ENCODE peak calls at places on chromosomes 4 and X, in eight cellular contexts. C is NCI-H510A treated with DMSO at 0.1 percent for 48 hours, R is thoracic aorta, X is SJSA1, Y is body of pancreas, F is activated T-cell treated with anti-CD3 and anti-CD28 coated beads for 1 hour, S is naive B cell, B is neuronal stem cell. G is an unnamed sample.

GRCh38 chrX:6614516-6614915 is 79.6 kb upstream of the VCX3A start:
- DNase-seq in B (no peak), F (no peak), S (no peak), Y (no peak), C (no peak), R (no peak), X (no peak), G (no peak)

GRCh38 chr4:117357422-117357821 is 272.0 kb upstream of the TRAM1L1 start:
- DNase-seq in F (no peak), S (no peak), B (no peak), Y (no peak), C (no peak), R (no peak), X (no peak), G (no peak)

GRCh38 chrX:10416424-10416823 is 204.0 kb downstream of the MID1 start:
- DNase-seq in F (no peak), C (no peak), R (no peak), X (no peak), Y (no peak), B (no peak), S (no peak), G (no peak)

GRCh38 chr4:139454646-139455045 is 725 bp downstream of the RAB33B start:
- DNase-seq in S (peak), Y (no peak), R (no peak), X (no peak), B (no peak), F (no peak), C (no peak), G (no peak)

GRCh38 chr4:128725405-128725804 is 84.1 kb upstream of the JADE1 start:
- DNase-seq in X (no peak), Y (peak), B (no peak), S (no peak), R (no peak), C (no peak), F (no peak), G (no peak)

GRCh38 chr4:153522800-153523089 is 56.6 kb downstream of the TMEM131L start:
- DNase-seq in S (no peak), Y (no peak), B (no peak), R (no peak), X (no peak), F (no peak), C (no peak), G (no peak)

GRCh38 chr4:83285022-83285387 is 407 bp upstream of the COQ2 start:
- DNase-seq in S (peak), Y (no peak), R (no peak), X (no peak), B (no peak), C (peak), F (no peak), G (no peak)

GRCh38 chr4:119303587-119304305 is 18.2 kb downstream of the FABP2 start:
- DNase-seq in B (no peak), S (no peak), Y (no peak), X (no peak), R (no peak), F (no peak), C (no peak), G (no peak)

GRCh38 chr4:16032871-16033505 is 50.8 kb downstream of the PROM1 start:
- DNase-seq in B (peak), Y (no peak), C (no peak), F (no peak), S (no peak), R (no peak), X (no peak), G (no peak)

GRCh38 chr4:173527103-173527876 is 2.7 kb downstream of the HAND2 start:
- DNase-seq in R (no peak), B (no peak), Y (no peak), X (no peak), C (no peak), F (no peak), S (no peak), G (no peak)

GRCh38 chrX:46408553-46409407 is 136.4 kb downstream of the ZNF674 start:
- DNase-seq in X (peak), R (no peak), F (peak), Y (peak), C (peak), B (peak), S (peak), G (peak)

GRCh38 chr4:17721496-17722360 is 59.7 kb downstream of the FAM184B start:
- DNase-seq in C (no peak), F (no peak), X (no peak), B (no peak), R (no peak), S (no peak), Y (no peak), G (no peak)

GRCh38 chr4:160175064-160175643 is 1072.3 kb downstream of the RAPGEF2 start:
- DNase-seq in F (no peak), Y (no peak), R (no peak), B (no peak), X (no peak), C (no peak), S (no peak), G (no peak)

GRCh38 chrX:19721726-19722370 is 165.6 kb downstream of the SH3KBP1 start:
- DNase-seq in C (no peak), B (no peak), X (no peak), R (no peak), Y (no peak), F (no peak), S (no peak), G (no peak)

GRCh38 chrX:46208225-46208854 is 336.9 kb downstream of the ZNF674 start:
- DNase-seq in F (no peak), S (no peak), B (no peak), R (no peak), X (no peak), C (no peak), Y (no peak), G (no peak)

GRCh38 chrX:120457766-120458180 is 11.3 kb downstream of the LAMP2 start:
- DNase-seq in S (no peak), C (no peak), F (no peak), B (no peak), Y (no peak), R (no peak), X (no peak), G (no peak)

GRCh38 chrX:110045988-110046387 is 43.1 kb downstream of the TMEM164 start:
- DNase-seq in F (no peak), R (no peak), B (no peak), Y (peak), S (no peak), C (peak), X (no peak), G (no peak)

GRCh38 chr4:49032440-49033161 is 46.5 kb downstream of the CWH43 start:
- DNase-seq in X (no peak), R (no peak), F (no peak), B (no peak), C (peak), Y (no peak), S (no peak), G (no peak)

GRCh38 chr4:76836860-76837564 is 60.9 kb downstream of the SOWAHB start:
- DNase-seq in B (no peak), Y (no peak), C (no peak), R (no peak), F (no peak), X (no peak), S (no peak), G (no peak)

GRCh38 chr4:38004062-38004461 is 43.9 kb downstream of the PTTG2 start:
- DNase-seq in R (no peak), C (no peak), X (no peak), B (no peak), Y (no peak), F (no peak), S (no peak), G (no peak)

GRCh38 chrX:129741880-129742758 is 3.3 kb downstream of the XPNPEP2 start:
- DNase-seq in X (no peak), B (peak), C (no peak), R (no peak), S (no peak), F (no peak), Y (no peak), G (no peak)

GRCh38 chrX:56219702-56220101 is 12.5 kb upstream of the KLF8 start:
- DNase-seq in S (no peak), X (no peak), F (no peak), R (no peak), Y (no peak), C (no peak), B (no peak), G (no peak)

GRCh38 chr4:13109536-13109935 is 374.6 kb downstream of the RAB28 start:
- DNase-seq in R (no peak), S (no peak), Y (no peak), F (no peak), B (no peak), X (no peak), C (no peak), G (no peak)

GRCh38 chr4:76748649-76749048 is 149.3 kb downstream of the SOWAHB start:
- DNase-seq in Y (peak), B (no peak), R (no peak), S (no peak), F (no peak), C (peak), X (no peak), G (no peak)

GRCh38 chr4:38177792-38178665 is 217.8 kb downstream of the PTTG2 start:
- DNase-seq in B (no peak), X (no peak), C (no peak), R (no peak), Y (peak), S (peak), F (peak), G (no peak)

GRCh38 chrX:97322401-97322800 is 438.7 kb downstream of the RPA4 start:
- DNase-seq in X (no peak), S (no peak), F (no peak), C (no peak), B (no peak), R (no peak), Y (no peak), G (no peak)

GRCh38 chr4:150938873-150939499 is 76.1 kb downstream of the LRBA start:
- DNase-seq in B (no peak), F (no peak), S (no peak), Y (no peak), C (no peak), X (no peak), R (no peak), G (no peak)

GRCh38 chr4:151808120-151808529 is 47.3 kb upstream of the GATB start:
- DNase-seq in F (no peak), C (no peak), Y (no peak), B (no peak), X (no peak), S (no peak), R (no peak), G (no peak)

GRCh38 chr4:15327311-15328298 is 100.2 kb upstream of the C1QTNF7 start:
- DNase-seq in F (no peak), C (no peak), B (no peak), S (no peak), Y (no peak), R (no peak), X (no peak), G (no peak)

GRCh38 chr4:2817701-2818350 is 24.9 kb downstream of the SH3BP2 start:
- DNase-seq in C (peak), B (no peak), Y (peak), X (no peak), S (no peak), F (no peak), R (no peak), G (no peak)

GRCh38 chr4:38523524-38524448 is 140.2 kb upstream of the KLF3 start:
- DNase-seq in C (no peak), S (no peak), X (no peak), R (no peak), F (no peak), Y (no peak), B (no peak), G (no peak)

GRCh38 chrX:20029728-20030127 is 38.9 kb upstream of the BCLAF3 start:
- DNase-seq in X (no peak), C (no peak), B (no peak), F (no peak), S (no peak), Y (peak), R (no peak), G (no peak)

GRCh38 chrX:65985922-65986588 is 53.8 kb downstream of the VSIG4 start:
- DNase-seq in C (peak), R (no peak), F (peak), Y (peak), X (no peak), B (peak), S (peak), G (no peak)

GRCh38 chr4:47313396-47313795 is 150.1 kb downstream of the COMMD8 start:
- DNase-seq in B (no peak), C (no peak), S (no peak), F (no peak), X (no peak), Y (no peak), R (no peak), G (no peak)

G was measured in brain pericyte.